ENCODE peak calls at places on chromosomes 11 and 22, in four cellular contexts. One of them, this sample, is unnamed.

GRCh38 chr22:39149915-39150847 is 2.3 kb downstream of the CBX7 start:
- DNase-seq in BE2C: no peak
- DNase-seq in psoas muscle: peak
- DNase-seq in left ventricle myocardium inferior: no peak
- DNase-seq in this sample: no peak

GRCh38 chr11:107840120-107840479 is 18.5 kb downstream of the SLC35F2 start:
- DNase-seq in left ventricle myocardium inferior: no peak
- DNase-seq in BE2C: no peak
- DNase-seq in psoas muscle: no peak
- DNase-seq in this sample: no peak

GRCh38 chr11:2215561-2216399 is 44.2 kb upstream of the TH start:
- DNase-seq in left ventricle myocardium inferior: no peak
- DNase-seq in psoas muscle: no peak
- DNase-seq in BE2C: no peak
- DNase-seq in this sample: no peak

GRCh38 chr22:22201185-22201924 is 43.2 kb upstream of the VPREB1 start:
- DNase-seq in psoas muscle: no peak
- DNase-seq in left ventricle myocardium inferior: peak
- DNase-seq in BE2C: peak
- DNase-seq in this sample: no peak

GRCh38 chr22:46010951-46011626 is 34.1 kb upstream of the WNT7B start:
- DNase-seq in left ventricle myocardium inferior: peak
- DNase-seq in psoas muscle: peak
- DNase-seq in BE2C: peak
- DNase-seq in this sample: no peak

GRCh38 chr11:120136356-120136755 is 1.6 kb downstream of the TRIM29 start:
- DNase-seq in left ventricle myocardium inferior: no peak
- DNase-seq in psoas muscle: no peak
- DNase-seq in BE2C: no peak
- DNase-seq in this sample: no peak

GRCh38 chr11:48036011-48036410 is 55.7 kb downstream of the PTPRJ start:
- DNase-seq in BE2C: no peak
- DNase-seq in left ventricle myocardium inferior: no peak
- DNase-seq in psoas muscle: no peak
- DNase-seq in this sample: no peak

GRCh38 chr22:48691431-48691851 is 1136.2 kb downstream of the BRD1 start:
- DNase-seq in BE2C: no peak
- DNase-seq in left ventricle myocardium inferior: no peak
- DNase-seq in psoas muscle: peak
- DNase-seq in this sample: no peak

GRCh38 chr22:19909350-19910179 is 32.0 kb upstream of the COMT start:
- DNase-seq in left ventricle myocardium inferior: peak
- DNase-seq in psoas muscle: peak
- DNase-seq in BE2C: peak
- DNase-seq in this sample: peak

GRCh38 chr11:12540075-12540685 is 134.0 kb upstream of the TEAD1 start:
- DNase-seq in BE2C: no peak
- DNase-seq in left ventricle myocardium inferior: no peak
- DNase-seq in psoas muscle: no peak
- DNase-seq in this sample: no peak

GRCh38 chr11:84719935-84720577 is 907.1 kb downstream of the DLG2 start:
- DNase-seq in left ventricle myocardium inferior: peak
- DNase-seq in BE2C: peak
- DNase-seq in psoas muscle: peak
- DNase-seq in this sample: no peak

GRCh38 chr11:122628691-122629555 is 26.6 kb upstream of the UBASH3B start:
- DNase-seq in BE2C: peak
- DNase-seq in psoas muscle: peak
- DNase-seq in left ventricle myocardium inferior: peak
- DNase-seq in this sample: no peak

GRCh38 chr11:61973603-61974162 is 6.2 kb upstream of the FTH1 start:
- DNase-seq in psoas muscle: no peak
- DNase-seq in BE2C: no peak
- DNase-seq in left ventricle myocardium inferior: no peak
- DNase-seq in this sample: no peak

GRCh38 chr11:72298931-72299330 is 55.0 kb upstream of the PHOX2A start:
- DNase-seq in BE2C: no peak
- DNase-seq in left ventricle myocardium inferior: no peak
- DNase-seq in psoas muscle: no peak
- DNase-seq in this sample: no peak

GRCh38 chr11:75782540-75783263 is 14.1 kb downstream of the DGAT2 start:
- DNase-seq in BE2C: no peak
- DNase-seq in left ventricle myocardium inferior: no peak
- DNase-seq in psoas muscle: no peak
- DNase-seq in this sample: no peak

GRCh38 chr11:10201343-10201742 is 92.7 kb downstream of the SBF2 start:
- DNase-seq in left ventricle myocardium inferior: no peak
- DNase-seq in psoas muscle: no peak
- DNase-seq in BE2C: no peak
- DNase-seq in this sample: no peak

GRCh38 chr11:45095691-45096010 is 50.8 kb upstream of the PRDM11 start:
- DNase-seq in psoas muscle: no peak
- DNase-seq in BE2C: no peak
- DNase-seq in left ventricle myocardium inferior: no peak
- DNase-seq in this sample: no peak

GRCh38 chr22:45999379-45999971 is 22.5 kb upstream of the WNT7B start:
- DNase-seq in BE2C: no peak
- DNase-seq in left ventricle myocardium inferior: peak
- DNase-seq in psoas muscle: no peak
- DNase-seq in this sample: no peak

GRCh38 chr11:75028321-75029097 is 39.8 kb downstream of the NEU3 start:
- DNase-seq in BE2C: peak
- DNase-seq in psoas muscle: no peak
- DNase-seq in left ventricle myocardium inferior: no peak
- DNase-seq in this sample: no peak

GRCh38 chr11:105130189-105130813 is 9.3 kb downstream of the CARD18 start:
- DNase-seq in left ventricle myocardium inferior: no peak
- DNase-seq in BE2C: no peak
- DNase-seq in psoas muscle: no peak
- DNase-seq in this sample: no peak

GRCh38 chr11:113014731-113015455 is 53.7 kb downstream of the NCAM1 start:
- DNase-seq in psoas muscle: peak
- DNase-seq in left ventricle myocardium inferior: peak
- DNase-seq in BE2C: peak
- DNase-seq in this sample: no peak

GRCh38 chr11:134026655-134027343 is 42.1 kb upstream of the JAM3 start:
- DNase-seq in psoas muscle: no peak
- DNase-seq in BE2C: peak
- DNase-seq in left ventricle myocardium inferior: no peak
- DNase-seq in this sample: no peak

GRCh38 chr11:15761235-15761634 is 595.1 kb downstream of the SOX6 start:
- DNase-seq in psoas muscle: no peak
- DNase-seq in BE2C: no peak
- DNase-seq in left ventricle myocardium inferior: no peak
- DNase-seq in this sample: no peak

GRCh38 chr11:11420512-11420911 is 67.5 kb upstream of the CSNK2A3 start:
- DNase-seq in left ventricle myocardium inferior: no peak
- DNase-seq in psoas muscle: no peak
- DNase-seq in BE2C: no peak
- DNase-seq in this sample: no peak

GRCh38 chr11:6505577-6506240 is 8.6 kb downstream of the DNHD1 start:
- DNase-seq in BE2C: no peak
- DNase-seq in psoas muscle: no peak
- DNase-seq in left ventricle myocardium inferior: no peak
- DNase-seq in this sample: peak

GRCh38 chr22:44029069-44029468 is 5.0 kb downstream of the PARVB start:
- DNase-seq in BE2C: no peak
- DNase-seq in psoas muscle: peak
- DNase-seq in left ventricle myocardium inferior: no peak
- DNase-seq in this sample: no peak

GRCh38 chr22:31929126-31929928 is 15.0 kb upstream of the YWHAH start:
- DNase-seq in left ventricle myocardium inferior: peak
- DNase-seq in BE2C: peak
- DNase-seq in psoas muscle: peak
- DNase-seq in this sample: no peak

GRCh38 chr11:91778758-91779157 is 445.9 kb upstream of the FAT3 start:
- DNase-seq in left ventricle myocardium inferior: no peak
- DNase-seq in psoas muscle: no peak
- DNase-seq in BE2C: no peak
- DNase-seq in this sample: no peak

GRCh38 chr11:91768783-91769182 is 455.8 kb upstream of the FAT3 start:
- DNase-seq in BE2C: no peak
- DNase-seq in left ventricle myocardium inferior: no peak
- DNase-seq in psoas muscle: no peak
- DNase-seq in this sample: no peak

GRCh38 chr11:91776660-91777059 is 448.0 kb upstream of the FAT3 start:
- DNase-seq in psoas muscle: no peak
- DNase-seq in left ventricle myocardium inferior: peak
- DNase-seq in BE2C: no peak
- DNase-seq in this sample: no peak

DNA sequence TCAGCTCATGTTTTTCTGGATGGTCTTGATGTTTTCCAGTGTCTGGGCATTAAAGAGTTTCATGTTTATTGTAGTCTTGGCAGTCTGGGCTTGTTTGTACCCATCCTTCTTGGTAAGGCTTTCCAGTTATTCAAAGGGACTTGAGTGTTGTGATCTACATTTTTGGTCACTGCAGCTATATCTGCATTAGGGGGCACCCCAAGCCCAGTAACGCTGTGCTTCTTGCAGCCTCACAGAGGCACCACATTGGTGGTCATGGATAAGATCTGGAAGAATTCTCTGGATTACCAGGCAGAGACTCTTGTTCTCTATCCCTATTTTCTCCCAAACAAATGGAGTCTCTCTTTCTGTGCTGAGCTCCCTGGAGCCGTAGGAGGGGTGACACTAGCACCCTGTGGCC is 451.5 kb upstream of the FAT3 start:
- DNase-seq in left ventricle myocardium inferior: no peak
- DNase-seq in BE2C: peak
- DNase-seq in psoas muscle: no peak
- DNase-seq in this sample: no peak
- TF ChIP-seq CTCF in left ventricle myocardium inferior: no peak
- TF ChIP-seq CTCF in BE2C: peak
- TF ChIP-seq CTCF in psoas muscle: no peak
- TF ChIP-seq CTCF in this sample: no peak

GRCh38 chr11:129222158-129222557 is 30.0 kb upstream of the ARHGAP32 start:
- DNase-seq in BE2C: no peak
- DNase-seq in left ventricle myocardium inferior: no peak
- DNase-seq in psoas muscle: no peak
- DNase-seq in this sample: no peak
- H3K4me3 ChIP-seq in BE2C: no peak
- H3K4me3 ChIP-seq in left ventricle myocardium inferior: no peak
- H3K4me3 ChIP-seq in psoas muscle: no peak
- H3K4me3 ChIP-seq in this sample: no peak

DNA sequence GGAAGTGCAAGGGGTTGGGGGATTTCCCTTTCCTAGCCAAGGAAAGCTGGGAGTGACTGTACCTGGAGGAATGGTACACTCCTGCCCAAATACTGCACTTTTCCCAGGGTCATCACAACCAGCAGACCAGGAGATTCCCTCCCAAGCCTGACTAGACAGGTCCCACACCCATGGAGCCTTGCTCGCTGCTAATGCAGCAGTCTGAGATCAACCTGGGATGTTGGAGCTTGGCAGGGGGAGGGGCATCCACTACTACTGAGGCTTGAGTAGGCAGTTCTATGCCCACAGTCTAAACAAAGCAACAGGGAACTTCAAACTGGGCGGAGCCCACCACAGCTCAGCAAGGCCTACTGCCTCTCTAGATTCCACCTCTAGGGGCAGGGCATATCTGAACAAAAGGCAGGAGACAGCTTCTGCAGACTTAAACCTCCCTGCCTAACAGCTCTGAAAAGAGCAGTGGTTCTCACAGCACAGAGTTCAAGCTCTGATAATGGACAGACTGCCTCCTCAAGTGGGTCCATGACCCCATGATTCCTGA is 58.5 kb downstream of the SLC22A9 start:
- DNase-seq in left ventricle myocardium inferior: no peak
- DNase-seq in psoas muscle: no peak
- DNase-seq in BE2C: no peak
- DNase-seq in this sample: no peak
- TF ChIP-seq CTCF in left ventricle myocardium inferior: no peak
- TF ChIP-seq CTCF in psoas muscle: no peak
- TF ChIP-seq CTCF in BE2C: no peak
- TF ChIP-seq CTCF in this sample: no peak

GRCh38 chr22:49850959-49851815 is 2.5 kb upstream of the ZBED4 start:
- DNase-seq in BE2C: no peak
- DNase-seq in psoas muscle: no peak
- DNase-seq in left ventricle myocardium inferior: no peak
- DNase-seq in this sample: no peak

GRCh38 chr22:49847751-49848689 is 5.6 kb upstream of the ZBED4 start:
- DNase-seq in left ventricle myocardium inferior: peak
- DNase-seq in psoas muscle: peak
- DNase-seq in BE2C: no peak
- DNase-seq in this sample: no peak

GRCh38 chr22:49849161-49850020 is 4.3 kb upstream of the ZBED4 start:
- DNase-seq in left ventricle myocardium inferior: no peak
- DNase-seq in psoas muscle: no peak
- DNase-seq in BE2C: no peak
- DNase-seq in this sample: no peak

GRCh38 chr22:49848690-49849160 is 4.9 kb upstream of the ZBED4 start:
- DNase-seq in left ventricle myocardium inferior: no peak
- DNase-seq in BE2C: no peak
- DNase-seq in psoas muscle: no peak
- DNase-seq in this sample: no peak

DNA sequence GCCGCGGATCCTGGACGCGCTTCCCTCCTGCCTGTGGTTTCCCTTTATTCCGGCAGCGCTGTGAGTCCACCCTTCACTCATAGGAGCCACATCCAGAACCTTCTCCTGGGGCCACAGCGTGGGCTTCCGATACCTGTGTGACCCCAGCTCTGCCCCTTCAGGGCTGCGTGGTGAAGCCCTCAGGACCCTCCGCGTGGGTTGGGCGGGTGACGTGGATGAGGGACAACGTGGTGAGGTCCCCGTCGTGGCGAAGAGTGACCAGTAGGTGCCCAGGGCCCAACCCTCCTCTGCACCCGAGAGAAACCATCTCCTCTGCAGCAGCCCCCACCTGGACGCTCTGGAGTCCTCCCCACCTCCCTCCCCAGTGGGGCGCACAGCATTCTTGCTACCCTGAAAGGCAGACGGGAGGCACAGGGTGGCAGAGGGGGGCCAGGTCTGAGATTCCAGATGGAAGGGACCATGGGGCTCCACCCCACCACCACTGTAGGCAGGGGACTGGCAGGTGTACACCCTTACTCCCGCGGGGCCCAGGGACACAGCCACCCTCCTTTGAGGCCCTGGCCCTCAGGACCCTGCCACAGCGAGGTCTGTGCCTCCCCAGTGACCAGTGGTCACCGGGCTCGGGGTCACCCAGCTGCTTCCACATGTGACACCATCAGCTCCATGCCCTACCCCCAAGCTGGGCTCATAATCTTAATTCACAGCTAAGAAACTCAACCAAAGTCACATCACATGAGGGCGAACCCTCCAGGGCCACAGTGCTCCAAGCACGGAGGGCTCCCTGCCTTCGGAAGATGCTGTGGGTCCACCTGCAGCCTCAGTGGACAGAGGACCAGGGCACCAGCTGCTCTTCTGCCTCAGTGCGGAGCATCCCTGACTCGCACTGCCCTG is 3.4 kb upstream of the ZBED4 start:
- DNase-seq in left ventricle myocardium inferior: no peak
- DNase-seq in psoas muscle: no peak
- DNase-seq in BE2C: no peak
- DNase-seq in this sample: no peak
- H3K4me3 ChIP-seq in left ventricle myocardium inferior: peak
- H3K4me3 ChIP-seq in psoas muscle: peak
- H3K4me3 ChIP-seq in BE2C: no peak
- H3K4me3 ChIP-seq in this sample: no peak

GRCh38 chr11:67732045-67732787 is 57.8 kb upstream of the ALDH3B2 start:
- DNase-seq in BE2C: peak
- DNase-seq in left ventricle myocardium inferior: no peak
- DNase-seq in psoas muscle: peak
- DNase-seq in this sample: no peak
- TF ChIP-seq CTCF in BE2C: peak
- TF ChIP-seq CTCF in left ventricle myocardium inferior: no peak
- TF ChIP-seq CTCF in psoas muscle: no peak
- TF ChIP-seq CTCF in this sample: peak

This sample was measured in AG04449.